ENCODE peak calls at places on chromosomes 6 and 20, in ten cellular contexts. N is HS-5; W is hypothalamus; Y is stimulated activated CD4-positive, alpha-beta T cell treated with anti-CD3 and anti-CD28 coated beads, Interleukin-4, amount 100 ng/mL, for 1 hour; Z is uterus; V is NCI-H2081; E is CD8-positive, alpha-beta memory T cell; K is activated T-cell treated with anti-CD3 and anti-CD28 coated beads for 48 hours; X is heart left ventricle; G is NCI-H345. I is an unnamed sample.

GRCh38 chr20:38226553-38226952 is 34.0 kb downstream of the KIAA1755 start:
- DNase-seq in N (no peak), W (no peak), Y (no peak), Z (no peak), V (peak), E (no peak), K (no peak), X (no peak), G (no peak), I (no peak)

GRCh38 chr6:87264481-87264880 is 57.9 kb upstream of the SMIM8 start:
- DNase-seq in N (no peak), W (no peak), Y (no peak), Z (no peak), V (no peak), E (no peak), K (no peak), X (no peak), G (no peak), I (no peak)

GRCh38 chr20:46367967-46368901 is 38.2 kb downstream of the ELMO2 start:
- DNase-seq in N (no peak), W (no peak), Y (no peak), Z (no peak), V (peak), E (no peak), K (no peak), X (no peak), G (peak), I (no peak)

GRCh38 chr6:84764332-84765049 is at the start of gene TBX18:
- DNase-seq in N (peak), W (no peak), Y (no peak), Z (peak), V (peak), E (no peak), K (no peak), X (peak), G (no peak), I (peak)

GRCh38 chr6:16285467-16286150 is 47.2 kb downstream of the GMPR start:
- DNase-seq in N (no peak), W (no peak), Y (no peak), Z (peak), V (no peak), E (no peak), K (no peak), X (no peak), G (no peak), I (no peak)

GRCh38 chr20:375265-375889 is 5.2 kb upstream of the TRIB3 start:
- DNase-seq in N (no peak), W (no peak), Y (no peak), Z (no peak), V (no peak), E (peak), K (no peak), X (no peak), G (no peak), I (no peak)

GRCh38 chr6:162238675-162239074 is 488.9 kb downstream of the PRKN start:
- DNase-seq in N (no peak), W (no peak), Y (no peak), Z (no peak), V (no peak), E (no peak), K (no peak), X (no peak), G (no peak), I (no peak)

GRCh38 chr6:37407948-37408347 is 25.1 kb upstream of the CMTR1 start:
- DNase-seq in N (no peak), W (no peak), Y (no peak), Z (no peak), V (no peak), E (no peak), K (no peak), X (no peak), G (no peak), I (no peak)

GRCh38 chr6:157779705-157780604 is 43.1 kb upstream of the SNX9 start:
- DNase-seq in N (no peak), W (no peak), Y (no peak), Z (no peak), V (no peak), E (no peak), K (no peak), X (no peak), G (no peak), I (no peak)

GRCh38 chr6:8839626-8840025 is 404.3 kb upstream of the SLC35B3 start:
- DNase-seq in N (no peak), W (no peak), Y (no peak), Z (no peak), V (no peak), E (no peak), K (no peak), X (no peak), G (no peak), I (no peak)

GRCh38 chr6:74459260-74459659 is 746.6 kb downstream of the COL12A1 start:
- DNase-seq in N (no peak), W (no peak), Y (no peak), Z (no peak), V (no peak), E (no peak), K (no peak), X (no peak), G (no peak), I (no peak)

GRCh38 chr6:3734023-3734422 is 17.5 kb downstream of the PXDC1 start:
- DNase-seq in N (no peak), W (no peak), Y (no peak), Z (no peak), V (no peak), E (no peak), K (no peak), X (no peak), G (no peak), I (no peak)

GRCh38 chr6:93163146-93163545 is 256.2 kb downstream of the EPHA7 start:
- DNase-seq in N (no peak), W (no peak), Y (no peak), Z (no peak), V (no peak), E (no peak), K (no peak), X (no peak), G (no peak), I (no peak)

GRCh38 chr6:32785781-32786533 is 22.6 kb upstream of the HLA-DQB2 start:
- DNase-seq in N (peak), W (no peak), Y (no peak), Z (peak), V (peak), E (no peak), K (no peak), X (no peak), G (peak), I (no peak)

GRCh38 chr6:89079611-89080213 is 839 bp upstream of the PNRC1 start:
- DNase-seq in N (no peak), W (no peak), Y (peak), Z (peak), V (peak), E (peak), K (peak), X (peak), G (peak), I (no peak)

GRCh38 chr6:132888701-132889100 is 74.3 kb downstream of the RPS12 start:
- DNase-seq in N (no peak), W (no peak), Y (no peak), Z (no peak), V (no peak), E (no peak), K (no peak), X (no peak), G (no peak), I (no peak)

GRCh38 chr6:10382728-10383127 is 32.1 kb downstream of the TFAP2A start:
- DNase-seq in N (no peak), W (no peak), Y (no peak), Z (no peak), V (peak), E (no peak), K (no peak), X (no peak), G (no peak), I (no peak)

GRCh38 chr6:162854734-162855191 is 127.0 kb downstream of the PACRG start:
- DNase-seq in N (no peak), W (peak), Y (no peak), Z (no peak), V (no peak), E (no peak), K (no peak), X (no peak), G (no peak), I (no peak)